ENCODE peak calls at places on chromosome 22, in seven cellular contexts. E, D, K, L, B, T and F are unnamed samples. For H3K36me3, the result is how much of the 10 kb centered on the place peaks cover.

GRCh38 chr22:48782817-48783511 is 1044.7 kb downstream of the BRD1 start:
- DNase-seq in L (no peak), D (peak), B (no peak), K (peak), T (no peak), E (no peak), F (no peak)

GRCh38 chr22:33873186-33873585 is 47.1 kb downstream of the LARGE1 start:
- DNase-seq in B (peak), D (no peak), L (peak), T (peak), K (no peak), E (no peak), F (peak)

GRCh38 chr22:24376606-24377005 is 50.8 kb upstream of the ADORA2A start:
- DNase-seq in L (no peak), E (no peak), T (no peak), B (no peak), K (no peak), D (no peak), F (no peak)

GRCh38 chr22:45280583-45280972 is 4.2 kb upstream of the UPK3A start:
- DNase-seq in D (no peak), E (no peak), K (no peak), L (no peak), T (no peak), B (no peak), F (no peak)

GRCh38 chr22:49582171-49582570 is 245.5 kb downstream of the BRD1 start:
- DNase-seq in L (no peak), E (no peak), D (peak), B (no peak), T (no peak), K (no peak), F (no peak)

GRCh38 chr22:40602231-40602630 is 34.3 kb downstream of the MRTFA start:
- DNase-seq in L (no peak), B (no peak), K (no peak), E (no peak), D (no peak), T (no peak), F (no peak)

GRCh38 chr22:49975543-49976389 is 15.2 kb downstream of the PIM3 start:
- DNase-seq in L (peak), B (peak), D (peak), T (peak), E (no peak), K (peak), F (no peak)

GRCh38 chr22:39435616-39436015 is 21.2 kb upstream of the MGAT3 start:
- DNase-seq in B (no peak), L (no peak), K (no peak), D (no peak), E (no peak), T (no peak), F (no peak)

GRCh38 chr22:39984006-39984405 is 10.7 kb upstream of the FAM83F start:
- DNase-seq in L (no peak), K (no peak), B (no peak), E (no peak), T (no peak), D (no peak), F (no peak)

GRCh38 chr22:22893891-22894739 is 6.5 kb downstream of the IGLL5 start:
- DNase-seq in D (no peak), E (no peak), B (peak), T (no peak), L (no peak), K (no peak), F (no peak)

GRCh38 chr22:49006207-49007012 is 821.3 kb downstream of the BRD1 start:
- DNase-seq in L (no peak), K (no peak), B (peak), E (no peak), D (no peak), T (no peak), F (peak)

GRCh38 chr22:49767355-49768062 is 60.2 kb downstream of the BRD1 start:
- DNase-seq in D (peak), K (no peak), E (peak), T (peak), L (no peak), B (peak), F (no peak)

GRCh38 chr22:49994361-49995058 is 18.1 kb downstream of the IL17REL start:
- DNase-seq in D (no peak), E (no peak), K (no peak), B (no peak), T (no peak), L (no peak), F (no peak)

GRCh38 chr22:45863981-45864751 is 112.8 kb downstream of the WNT7B start:
- DNase-seq in D (peak), L (no peak), B (peak), K (peak), E (peak), T (peak), F (peak)

GRCh38 chr22:37187552-37187890 is 526 bp downstream of the C1QTNF6 start:
- DNase-seq in L (no peak), D (peak), E (no peak), T (peak), K (no peak), B (no peak), F (peak)

GRCh38 chr22:19187716-19188563 is 9.4 kb upstream of the SLC25A1 start:
- DNase-seq in L (no peak), B (no peak), T (no peak), K (no peak), E (no peak), D (no peak), F (peak)

GRCh38 chr22:40898850-40899357 is 37.0 kb upstream of the DNAJB7 start:
- DNase-seq in E (peak), L (no peak), K (no peak), D (peak), B (no peak), T (no peak), F (no peak)

GRCh38 chr22:24120029-24120428 is 61.3 kb upstream of the SUSD2 start:
- DNase-seq in L (no peak), B (no peak), K (no peak), T (no peak), E (no peak), D (no peak), F (no peak)

DNA sequence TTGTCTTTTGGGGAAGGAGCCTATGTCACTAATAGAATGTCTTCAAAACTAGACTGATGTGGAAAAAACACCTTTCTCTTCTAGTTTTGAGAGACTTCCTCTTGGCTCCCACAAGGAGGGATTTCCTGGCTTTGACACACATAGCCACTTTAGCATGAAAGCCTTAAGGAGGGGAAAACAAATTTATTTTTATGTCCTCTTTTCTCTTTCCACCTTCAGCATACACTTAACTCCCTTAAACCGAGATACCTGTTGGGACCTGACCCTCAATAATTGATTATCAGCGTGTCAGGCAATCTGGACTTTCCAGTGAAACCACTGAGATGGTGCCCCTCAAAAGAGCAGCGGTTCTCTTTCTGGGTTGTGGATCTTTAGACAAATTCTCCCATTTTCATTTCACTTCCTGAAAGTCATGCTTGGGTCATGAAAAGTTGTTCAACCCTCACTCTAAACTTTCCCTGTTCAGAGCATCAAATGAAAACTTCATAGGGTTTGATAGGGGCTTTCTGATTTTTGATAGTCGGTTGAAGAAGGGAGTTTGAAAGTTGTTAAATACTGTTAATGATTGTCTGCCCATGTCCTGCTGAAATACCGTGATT is 9.1 kb downstream of the EFCAB6 start:
- DNase-seq in B (no peak), E (no peak), T (no peak), L (no peak), K (no peak), D (no peak), F (no peak)
- H3K36me3 ChIP-seq in B (under half), E (under half), T (under half), L (under half), K (under half), D (under half), F (under half)

DNA sequence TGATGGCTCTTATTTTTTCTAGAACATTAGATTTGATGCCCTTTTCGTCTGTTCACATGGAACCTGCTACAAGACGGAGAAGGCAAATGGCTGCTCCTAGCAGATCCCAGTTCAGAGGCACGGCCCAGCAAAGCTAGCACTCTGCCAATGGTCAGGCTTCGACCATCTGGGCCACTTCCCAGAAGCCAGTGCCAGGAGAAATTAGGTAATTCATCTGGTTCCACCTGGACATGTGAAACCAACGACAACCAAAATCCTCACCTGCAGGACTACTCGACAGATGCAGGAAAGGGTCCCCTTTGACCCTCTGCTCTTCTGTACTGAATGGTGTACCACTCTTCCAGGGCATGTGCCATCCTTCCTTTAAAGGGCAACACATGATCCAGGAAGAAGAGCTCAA is 25.4 kb downstream of the MICAL3 start:
- DNase-seq in T (no peak), K (no peak), B (no peak), L (no peak), E (no peak), D (no peak), F (no peak)
- H3K4me3 ChIP-seq in T (no peak), K (no peak), B (no peak), L (no peak), E (no peak), D (no peak), F (no peak)

GRCh38 chr22:35342390-35342789 is 38.5 kb upstream of the HMOX1 start:
- DNase-seq in D (no peak), B (no peak), E (no peak), L (no peak), T (no peak), K (no peak), F (no peak)
- H3K36me3 ChIP-seq in D (under half), B (under half), E (under half), L (under half), T (half or more), K (half or more), F (under half)

GRCh38 chr22:29311468-29312217 is 3.9 kb downstream of the RASL10A start:
- DNase-seq in K (no peak), D (no peak), B (peak), E (no peak), L (no peak), T (no peak), F (no peak)
- H3K4me3 ChIP-seq in K (no peak), D (no peak), B (no peak), E (no peak), L (peak), T (peak), F (no peak)

GRCh38 chr22:30867746-30868662 is 100.6 kb downstream of the MORC2 start:
- DNase-seq in K (no peak), E (no peak), D (no peak), B (peak), T (no peak), L (no peak), F (peak)
- H3K36me3 ChIP-seq in K (under half), E (under half), D (under half), B (under half), T (under half), L (under half), F (under half)

GRCh38 chr22:26514419-26515161 is 2.3 kb upstream of the TFIP11 start:
- DNase-seq in E (no peak), T (no peak), B (no peak), K (no peak), L (no peak), D (no peak), F (no peak)
- H3K4me3 ChIP-seq in E (no peak), T (no peak), B (no peak), K (no peak), L (no peak), D (no peak), F (no peak)

DNA sequence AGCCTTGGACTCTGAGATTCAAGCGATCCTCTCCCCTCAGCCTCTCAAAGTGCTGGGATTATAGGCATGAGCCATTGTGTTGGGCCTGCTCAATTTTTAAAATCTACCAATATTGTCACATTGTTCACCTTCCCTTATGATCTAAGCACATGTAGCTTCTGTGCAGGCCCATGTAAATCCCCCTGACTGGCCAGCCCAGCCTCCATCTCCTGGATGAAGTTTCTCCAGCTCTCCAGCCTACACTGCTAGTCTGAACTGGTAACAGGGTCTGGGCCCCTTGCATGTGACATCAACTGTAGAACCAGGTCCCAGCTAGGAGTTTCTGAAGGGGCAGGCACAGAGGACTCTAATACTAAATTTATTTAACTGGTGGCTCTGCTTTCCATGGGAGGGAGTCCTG is 32.8 kb upstream of the YPEL1 start:
- DNase-seq in E (no peak), B (no peak), L (no peak), D (no peak), T (no peak), K (no peak), F (no peak)
- H3K36me3 ChIP-seq in E (half or more), B (under half), L (half or more), D (under half), T (half or more), K (half or more), F (half or more)

GRCh38 chr22:43995798-43996169 is 28.3 kb upstream of the PARVB start:
- DNase-seq in D (no peak), L (no peak), B (no peak), K (no peak), T (no peak), E (no peak), F (no peak)
- H3K4me3 ChIP-seq in D (no peak), L (peak), B (peak), K (no peak), T (peak), E (peak), F (no peak)

GRCh38 chr22:20239951-20240773 is 28.0 kb downstream of the RTN4R start:
- DNase-seq in L (no peak), B (no peak), D (no peak), T (no peak), E (no peak), K (no peak), F (no peak)

GRCh38 chr22:20242393-20243175 is 25.5 kb downstream of the RTN4R start:
- DNase-seq in K (no peak), E (peak), T (no peak), L (no peak), B (no peak), D (no peak), F (no peak)

GRCh38 chr22:20239063-20239950 is 28.8 kb downstream of the RTN4R start:
- DNase-seq in K (no peak), E (no peak), L (no peak), T (peak), B (peak), D (no peak), F (no peak)

GRCh38 chr22:20241579-20242392 is 26.3 kb downstream of the RTN4R start:
- DNase-seq in T (no peak), D (no peak), E (no peak), K (no peak), B (no peak), L (no peak), F (no peak)

DNA sequence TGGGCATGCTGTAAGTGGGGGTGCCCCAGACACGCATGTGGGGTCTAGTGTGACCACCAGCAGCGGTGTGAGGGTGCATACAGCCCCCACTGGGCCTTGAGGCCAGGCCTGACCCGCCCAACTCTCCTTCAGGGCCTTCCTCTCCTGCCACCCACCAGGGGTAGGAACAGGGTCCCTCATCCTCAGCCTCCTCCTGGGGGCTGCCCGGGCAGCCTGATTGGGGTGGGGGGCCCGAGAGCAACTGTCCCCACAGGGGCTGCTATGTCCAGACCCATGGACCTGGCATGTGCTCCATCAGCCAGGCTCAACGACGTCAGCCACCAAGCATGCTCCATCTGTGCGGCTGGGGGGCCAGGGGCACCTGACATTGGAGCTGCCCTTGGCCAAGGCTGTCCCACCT is 27.2 kb downstream of the RTN4R start:
- DNase-seq in L (no peak), K (no peak), T (no peak), B (no peak), E (no peak), D (no peak), F (no peak)
- H3K36me3 ChIP-seq in L (under half), K (under half), T (under half), B (under half), E (under half), D (under half), F (under half)

GRCh38 chr22:32200752-32201151 is 4.1 kb downstream of the RFPL2 start:
- DNase-seq in L (no peak), D (peak), E (peak), T (no peak), B (no peak), K (peak), F (no peak)
- H3K4me3 ChIP-seq in L (no peak), D (no peak), E (no peak), T (no peak), B (no peak), K (no peak), F (no peak)